ENCODE peak calls at places on chromosomes 16 and 17, in five cellular contexts. M is HT-29, P is HL-60, J is NCI-H2081, E is GM12891. B is an unnamed sample.

GRCh38 chr17:27200476-27200875 is 93.4 kb upstream of the WSB1 start:
- DNase-seq in M (no peak), P (no peak), J (no peak), E (no peak), B (no peak)

GRCh38 chr17:5299383-5299782 is 17.3 kb downstream of the RABEP1 start:
- DNase-seq in M (no peak), P (no peak), J (no peak), E (no peak), B (no peak)

GRCh38 chr17:16007439-16007838 is 7.8 kb downstream of the TTC19 start:
- DNase-seq in M (no peak), P (no peak), J (no peak), E (no peak), B (no peak)

GRCh38 chr16:51577621-51578303 is 426.7 kb upstream of the SALL1 start:
- DNase-seq in M (no peak), P (no peak), J (no peak), E (no peak), B (no peak)

GRCh38 chr16:28139530-28139929 is 72.2 kb downstream of the XPO6 start:
- DNase-seq in M (no peak), P (no peak), J (no peak), E (no peak), B (no peak)

GRCh38 chr17:7383742-7384488 is 3.0 kb downstream of the TNK1 start:
- DNase-seq in M (no peak), P (no peak), J (peak), E (peak), B (peak)

GRCh38 chr16:10879681-10880589 is 2.9 kb downstream of the CIITA start:
- DNase-seq in M (no peak), P (no peak), J (no peak), E (no peak), B (no peak)

GRCh38 chr17:49588726-49589555 is 13.3 kb downstream of the NXPH3 start:
- DNase-seq in M (no peak), P (no peak), J (no peak), E (no peak), B (no peak)

GRCh38 chr16:68335175-68335574 is 24.4 kb downstream of the PRMT7 start:
- DNase-seq in M (no peak), P (no peak), J (no peak), E (no peak), B (no peak)

GRCh38 chr17:77736207-77736600 is 222.3 kb upstream of the TNRC6C start:
- DNase-seq in M (no peak), P (no peak), J (peak), E (no peak), B (no peak)

GRCh38 chr17:34318474-34318873 is 761 bp upstream of the CCL8 start:
- DNase-seq in M (peak), P (no peak), J (no peak), E (no peak), B (peak)

GRCh38 chr16:58009856-58010416 is 8.7 kb downstream of the USB1 start:
- DNase-seq in M (no peak), P (no peak), J (no peak), E (no peak), B (no peak)

GRCh38 chr16:84406006-84406963 is 37.9 kb downstream of the ATP2C2 start:
- DNase-seq in M (no peak), P (no peak), J (no peak), E (no peak), B (no peak)

GRCh38 chr17:41534899-41535546 is 6.9 kb upstream of the KRT19 start:
- DNase-seq in M (no peak), P (no peak), J (no peak), E (no peak), B (no peak)

GRCh38 chr17:66533572-66533971 is 231.2 kb downstream of the PRKCA start:
- DNase-seq in M (no peak), P (no peak), J (no peak), E (no peak), B (no peak)

GRCh38 chr16:19130852-19131808 is 17.4 kb downstream of the ITPRIPL2 start:
- DNase-seq in M (no peak), P (peak), J (no peak), E (no peak), B (no peak)

GRCh38 chr16:53580038-53580802 is 77.2 kb upstream of the AKTIP start:
- DNase-seq in M (no peak), P (no peak), J (no peak), E (no peak), B (no peak)

GRCh38 chr16:11624645-11625607 is 38.2 kb upstream of the LITAF start:
- DNase-seq in M (no peak), P (no peak), J (no peak), E (no peak), B (no peak)

GRCh38 chr16:21071741-21072140 is 78.9 kb downstream of the DNAH3 start:
- DNase-seq in M (no peak), P (no peak), J (no peak), E (no peak), B (no peak)

GRCh38 chr16:11955713-11956123 is 9.3 kb upstream of the TNFRSF17 start:
- DNase-seq in M (no peak), P (no peak), J (no peak), E (no peak), B (no peak)

GRCh38 chr16:61879-62281 is 8.3 kb downstream of the SNRNP25 start:
- DNase-seq in M (no peak), P (no peak), J (no peak), E (no peak), B (no peak)

GRCh38 chr16:53530046-53530445 is 27.0 kb upstream of the AKTIP start:
- DNase-seq in M (no peak), P (no peak), J (peak), E (no peak), B (no peak)

GRCh38 chr16:81004646-81005353 is 1.9 kb downstream of the CMC2 start:
- DNase-seq in M (peak), P (no peak), J (peak), E (no peak), B (no peak)

GRCh38 chr17:72931163-72931562 is 161.3 kb downstream of the SLC39A11 start:
- DNase-seq in M (no peak), P (no peak), J (no peak), E (peak), B (no peak)

GRCh38 chr17:38507436-38507835 is 79.2 kb downstream of the ARHGAP23 start:
- DNase-seq in M (no peak), P (no peak), J (no peak), E (no peak), B (no peak)

GRCh38 chr16:65751622-65752598 is 614.6 kb upstream of the CDH5 start:
- DNase-seq in M (no peak), P (no peak), J (no peak), E (no peak), B (no peak)

GRCh38 chr17:78159575-78160158 is 8.7 kb upstream of the SYNGR2 start:
- DNase-seq in M (no peak), P (peak), J (no peak), E (no peak), B (no peak)

GRCh38 chr16:85557083-85557975 is 55.8 kb upstream of the GSE1 start:
- DNase-seq in M (peak), P (no peak), J (peak), E (no peak), B (peak)

GRCh38 chr17:16398270-16399267 is 16.8 kb upstream of the TRPV2 start:
- DNase-seq in M (no peak), P (no peak), J (no peak), E (peak), B (no peak)

GRCh38 chr16:66603537-66604375 is 748 bp upstream of the CMTM3 start:
- DNase-seq in M (peak), P (peak), J (peak), E (peak), B (peak)

GRCh38 chr17:27970587-27970986 is 71.9 kb upstream of the NLK start:
- DNase-seq in M (no peak), P (no peak), J (no peak), E (no peak), B (no peak)

GRCh38 chr17:57164814-57165213 is 79.8 kb downstream of the AKAP1 start:
- DNase-seq in M (no peak), P (no peak), J (no peak), E (no peak), B (no peak)

GRCh38 chr17:36856921-36857381 is 80.3 kb upstream of the LHX1 start:
- DNase-seq in M (no peak), P (no peak), J (no peak), E (no peak), B (no peak)

GRCh38 chr17:34736611-34737010 is 157.2 kb downstream of the TMEM132E start:
- DNase-seq in M (no peak), P (no peak), J (no peak), E (no peak), B (no peak)

GRCh38 chr16:72467157-72467759 is 295.3 kb upstream of the PMFBP1 start:
- DNase-seq in M (peak), P (peak), J (peak), E (no peak), B (no peak)